ENCODE peak calls at places on chromosomes 4 and X, in eight cellular contexts. P, Z, Y, R, K, J, V and F are unnamed samples.

GRCh38 chr4:184163813-184164212 is 53.9 kb downstream of the ENPP6 start:
- DNase-seq in P (peak), Z (peak), V (peak), J (peak), R (peak), Y (no peak), K (no peak), F (no peak)

GRCh38 chr4:5708171-5708828 is at the start of gene EVC2:
- DNase-seq in P (peak), V (peak), K (no peak), R (peak), Y (no peak), Z (peak), J (peak), F (no peak)

GRCh38 chrX:107672955-107673378 is 44.7 kb downstream of the PRPS1 start:
- DNase-seq in K (peak), Z (peak), R (peak), P (peak), V (peak), J (peak), Y (peak), F (no peak)

GRCh38 chrX:118724775-118725174 is 2.6 kb upstream of the IL13RA1 start:
- DNase-seq in R (no peak), K (no peak), J (no peak), Y (no peak), V (peak), P (peak), Z (no peak), F (no peak)

GRCh38 chrX:41789374-41789773 is 65.4 kb downstream of the GPR82 start:
- DNase-seq in K (no peak), J (no peak), R (no peak), V (no peak), P (no peak), Z (no peak), Y (no peak), F (no peak)

GRCh38 chrX:116667346-116667745 is 204.6 kb upstream of the CT83 start:
- DNase-seq in K (no peak), V (no peak), J (no peak), Y (no peak), R (no peak), P (no peak), Z (no peak), F (no peak)

GRCh38 chr4:38177035-38177791 is 217.0 kb downstream of the PTTG2 start:
- DNase-seq in Y (no peak), V (no peak), K (no peak), R (peak), J (peak), Z (peak), P (peak), F (no peak)

GRCh38 chrX:110407910-110408545 is 49.4 kb downstream of the RTL9 start:
- DNase-seq in P (peak), J (peak), Z (no peak), K (peak), V (peak), R (peak), Y (peak), F (no peak)

GRCh38 chrX:41002021-41002420 is 83.2 kb upstream of the USP9X start:
- DNase-seq in Z (no peak), Y (no peak), R (no peak), J (no peak), K (no peak), P (no peak), V (no peak), F (no peak)

GRCh38 chr4:174172274-174172673 is 111.2 kb downstream of the FBXO8 start:
- DNase-seq in K (no peak), Z (no peak), P (no peak), V (no peak), Y (no peak), R (no peak), J (no peak), F (no peak)

GRCh38 chr4:186144180-186144579 is 39.7 kb downstream of the FAM149A start:
- DNase-seq in P (peak), V (peak), Z (peak), R (peak), K (no peak), Y (no peak), J (no peak), F (no peak)